ENCODE peak calls at places on chromosomes 6 and 20, in ten cellular contexts. T is IMR-90; D is SK-N-SH; I is heart left ventricle; F is mammary epithelial cell; U is endodermal cell; P is transverse colon; V is stomach; R is fibroblast of lung; C is naive thymus-derived CD4-positive, alpha-beta T cell. H is an unnamed sample. For H3K9me3, the result is how much of the 10 kb centered on the place peaks cover.

GRCh38 chr6:13561624-13562267 is 12.7 kb upstream of the SIRT5 start:
- DNase-seq in T (no peak), D (no peak), I (no peak), F (no peak), U (no peak), P (no peak), V (no peak), R (no peak), C (no peak), H (no peak)

GRCh38 chr6:16471222-16471784 is 232.9 kb downstream of the GMPR start:
- DNase-seq in T (peak), D (no peak), I (no peak), F (no peak), U (no peak), P (peak), V (no peak), R (peak), C (no peak), H (no peak)

GRCh38 chr20:19867940-19868371 is 109.9 kb downstream of the RIN2 start:
- DNase-seq in T (no peak), D (no peak), I (peak), F (no peak), U (no peak), P (no peak), V (no peak), R (no peak), C (no peak), H (no peak)

GRCh38 chr6:167978607-167979006 is 18.9 kb upstream of the KIF25 start:
- DNase-seq in T (no peak), D (no peak), I (no peak), F (no peak), U (peak), P (no peak), V (no peak), R (no peak), C (no peak), H (no peak)

GRCh38 chr6:120994573-120994967 is 339.7 kb downstream of the TBC1D32 start:
- DNase-seq in T (no peak), D (no peak), I (no peak), F (no peak), U (no peak), P (no peak), V (no peak), R (no peak), C (no peak), H (no peak)

GRCh38 chr6:84019171-84019570 is 14.4 kb upstream of the MRAP2 start:
- DNase-seq in T (no peak), D (no peak), I (no peak), F (no peak), U (no peak), P (no peak), V (no peak), R (no peak), C (no peak), H (no peak)

GRCh38 chr6:54875539-54875938 is 29.0 kb downstream of the FAM83B start:
- DNase-seq in T (no peak), D (no peak), I (no peak), F (no peak), U (no peak), P (no peak), V (no peak), R (no peak), C (no peak), H (no peak)

GRCh38 chr6:146770965-146771735 is 172.4 kb downstream of the ADGB start:
- DNase-seq in T (no peak), D (no peak), I (peak), F (no peak), U (no peak), P (peak), V (no peak), R (no peak), C (peak), H (peak)

GRCh38 chr6:52503853-52504777 is 72.7 kb downstream of the TRAM2 start:
- DNase-seq in T (peak), D (peak), I (peak), F (peak), U (peak), P (peak), V (peak), R (peak), C (no peak), H (no peak)

GRCh38 chr20:11697646-11698045 is 220.0 kb upstream of the BTBD3 start:
- DNase-seq in T (no peak), D (no peak), I (no peak), F (no peak), U (no peak), P (no peak), V (no peak), R (no peak), C (no peak), H (no peak)

GRCh38 chr6:40359808-40360207 is 227.4 kb downstream of the LRFN2 start:
- DNase-seq in T (no peak), D (no peak), I (peak), F (no peak), U (peak), P (no peak), V (no peak), R (no peak), C (no peak), H (no peak)

GRCh38 chr6:12280901-12281300 is 9.3 kb upstream of the EDN1 start:
- DNase-seq in T (no peak), D (no peak), I (no peak), F (no peak), U (no peak), P (no peak), V (no peak), R (peak), C (no peak), H (no peak)

GRCh38 chr6:31725502-31726350 is 2.6 kb downstream of the MPIG6B start:
- DNase-seq in T (no peak), D (no peak), I (no peak), F (no peak), U (no peak), P (no peak), V (no peak), R (no peak), C (no peak), H (no peak)

GRCh38 chr6:163813979-163814493 is 399.5 kb downstream of the QKI start:
- DNase-seq in T (no peak), D (no peak), I (no peak), F (no peak), U (no peak), P (no peak), V (no peak), R (no peak), C (no peak), H (no peak)

GRCh38 chr6:168116975-168117899 is 38.2 kb upstream of the FRMD1 start:
- DNase-seq in T (no peak), D (peak), I (no peak), F (no peak), U (peak), P (peak), V (no peak), R (no peak), C (no peak), H (no peak)

GRCh38 chr6:79574636-79575035 is 37.4 kb upstream of the LCA5 start:
- DNase-seq in T (peak), D (no peak), I (no peak), F (peak), U (peak), P (no peak), V (no peak), R (peak), C (no peak), H (no peak)

GRCh38 chr20:18902181-18902725 is 88.7 kb downstream of the SCP2D1 start:
- DNase-seq in T (no peak), D (no peak), I (no peak), F (no peak), U (no peak), P (no peak), V (no peak), R (no peak), C (no peak), H (no peak)

GRCh38 chr6:91965872-91966271 is 1379.0 kb upstream of the MAP3K7 start:
- DNase-seq in T (no peak), D (no peak), I (no peak), F (no peak), U (no peak), P (no peak), V (no peak), R (no peak), C (no peak), H (no peak)
- H3K9me3 ChIP-seq in T (under half), D (under half), I (under half), F (under half), U (under half), P (under half), V (under half), R (under half), C (under half), H (under half)

GRCh38 chr6:159590794-159591193 is 102.2 kb downstream of the SOD2 start:
- DNase-seq in T (no peak), D (no peak), I (no peak), F (no peak), U (no peak), P (no peak), V (no peak), R (no peak), C (no peak), H (no peak)
- H3K9me3 ChIP-seq in T (under half), D (under half), I (under half), F (under half), U (under half), P (under half), V (under half), R (under half), C (under half), H (under half)

DNA sequence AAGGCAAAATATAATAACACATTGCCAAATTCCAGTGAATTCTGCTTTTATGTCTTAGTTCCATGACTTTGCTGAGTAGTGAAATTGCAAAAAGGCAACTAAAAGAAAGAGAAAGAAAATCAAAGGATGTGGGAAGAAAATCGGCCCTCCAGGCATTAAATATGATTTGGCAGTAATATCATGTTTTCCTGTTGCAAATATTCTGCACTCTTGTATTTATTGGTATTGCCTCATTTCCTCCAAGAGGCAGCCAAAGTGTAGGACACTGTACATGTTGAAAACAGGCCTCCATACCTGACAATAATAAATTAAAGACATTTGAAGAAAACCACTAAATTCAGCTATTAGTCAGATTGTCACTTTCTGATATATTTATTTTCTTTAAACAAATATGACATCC is 460.0 kb upstream of the NOX3 start:
- DNase-seq in T (no peak), D (no peak), I (no peak), F (no peak), U (no peak), P (no peak), V (no peak), R (no peak), C (no peak), H (no peak)
- H3K9me3 ChIP-seq in T (under half), D (under half), I (under half), F (under half), U (under half), P (under half), V (under half), R (under half), C (under half), H (under half)

GRCh38 chr6:133317704-133318103 is 76.5 kb downstream of the EYA4 start:
- DNase-seq in T (no peak), D (no peak), I (no peak), F (no peak), U (no peak), P (no peak), V (no peak), R (no peak), C (no peak), H (no peak)
- H3K9me3 ChIP-seq in T (under half), D (under half), I (under half), F (under half), U (under half), P (under half), V (under half), R (under half), C (under half), H (under half)

DNA sequence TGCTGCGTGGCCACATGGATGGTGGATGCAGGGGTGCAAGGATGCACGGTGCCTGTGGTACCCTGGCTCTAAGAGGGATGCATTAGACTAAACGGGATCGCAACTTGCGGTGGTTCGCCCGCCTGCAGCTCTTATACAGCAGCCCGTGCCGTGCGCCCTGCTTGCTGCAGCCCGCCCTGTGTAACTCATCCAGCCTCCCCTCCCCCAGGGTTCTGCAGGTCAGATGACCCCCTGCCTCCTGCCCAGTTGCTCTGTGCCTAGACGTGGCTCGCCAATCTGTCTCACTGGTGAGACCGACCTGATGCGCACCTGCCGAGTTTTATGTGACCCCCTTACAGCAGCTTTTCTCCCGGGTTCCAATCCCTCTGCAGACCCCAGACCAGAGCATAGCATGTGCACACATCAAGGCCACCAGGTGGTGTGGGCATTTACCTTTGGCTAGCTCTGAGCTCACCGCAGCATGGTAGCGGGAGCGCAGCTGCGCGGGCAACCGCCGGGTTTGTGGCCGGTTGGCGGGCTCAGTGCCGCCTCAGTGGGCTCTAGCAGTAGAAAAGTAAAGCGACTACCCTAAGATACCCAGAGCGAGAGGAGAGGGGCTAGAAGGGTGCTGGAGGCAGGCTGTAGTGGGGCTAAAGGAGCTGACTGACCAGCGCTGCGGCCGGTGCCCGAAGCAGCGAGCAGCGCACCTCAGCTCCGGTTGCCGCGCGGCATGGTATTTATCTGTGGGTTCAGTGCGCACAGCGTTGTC is 693 bp upstream of the GNAS-AS1 start:
- DNase-seq in T (no peak), D (peak), I (no peak), F (no peak), U (peak), P (no peak), V (no peak), R (no peak), C (no peak), H (no peak)
- H3K9me3 ChIP-seq in T (under half), D (under half), I (under half), F (under half), U (under half), P (under half), V (under half), R (under half), C (under half), H (under half)